ENCODE peak calls at places on chromosomes 5 and 9, in eight cellular contexts. One of them, this sample, is unnamed.

GRCh38 chr5:59236996-59237395 is 654.1 kb downstream of the RAB3C start:
- DNase-seq in WTC11: no peak
- DNase-seq in pancreas: no peak
- DNase-seq in mesothelial cell of epicardium: no peak
- DNase-seq in esophagus muscularis mucosa: no peak
- DNase-seq in activated B cell treated with CpG ODN at 0.5 μM for 24 hours: no peak
- DNase-seq in psoas muscle: no peak
- DNase-seq in kidney: no peak
- DNase-seq in this sample: no peak

GRCh38 chr5:134151723-134152122 is 25.0 kb downstream of the SKP1 start:
- DNase-seq in kidney: no peak
- DNase-seq in pancreas: no peak
- DNase-seq in mesothelial cell of epicardium: no peak
- DNase-seq in activated B cell treated with CpG ODN at 0.5 μM for 24 hours: no peak
- DNase-seq in esophagus muscularis mucosa: no peak
- DNase-seq in psoas muscle: no peak
- DNase-seq in WTC11: no peak
- DNase-seq in this sample: no peak

GRCh38 chr9:70438341-70438924 is 24.0 kb upstream of the KLF9 start:
- DNase-seq in pancreas: no peak
- DNase-seq in psoas muscle: peak
- DNase-seq in WTC11: no peak
- DNase-seq in kidney: peak
- DNase-seq in mesothelial cell of epicardium: no peak
- DNase-seq in activated B cell treated with CpG ODN at 0.5 μM for 24 hours: no peak
- DNase-seq in esophagus muscularis mucosa: no peak
- DNase-seq in this sample: no peak

GRCh38 chr5:71924325-71924724 is 182.9 kb upstream of the MAP1B start:
- DNase-seq in pancreas: no peak
- DNase-seq in kidney: no peak
- DNase-seq in mesothelial cell of epicardium: no peak
- DNase-seq in esophagus muscularis mucosa: peak
- DNase-seq in psoas muscle: no peak
- DNase-seq in activated B cell treated with CpG ODN at 0.5 μM for 24 hours: no peak
- DNase-seq in WTC11: no peak
- DNase-seq in this sample: no peak

GRCh38 chr9:111661150-111661801 is at the start of gene GNG10:
- DNase-seq in esophagus muscularis mucosa: no peak
- DNase-seq in activated B cell treated with CpG ODN at 0.5 μM for 24 hours: peak
- DNase-seq in kidney: peak
- DNase-seq in WTC11: peak
- DNase-seq in mesothelial cell of epicardium: peak
- DNase-seq in pancreas: peak
- DNase-seq in psoas muscle: peak
- DNase-seq in this sample: peak

GRCh38 chr9:77793909-77794308 is 145.8 kb upstream of the GNA14 start:
- DNase-seq in pancreas: no peak
- DNase-seq in psoas muscle: no peak
- DNase-seq in activated B cell treated with CpG ODN at 0.5 μM for 24 hours: no peak
- DNase-seq in WTC11: no peak
- DNase-seq in mesothelial cell of epicardium: no peak
- DNase-seq in esophagus muscularis mucosa: no peak
- DNase-seq in kidney: no peak
- DNase-seq in this sample: no peak

GRCh38 chr9:70000481-70000880 is 43.2 kb upstream of the MAMDC2 start:
- DNase-seq in pancreas: no peak
- DNase-seq in kidney: no peak
- DNase-seq in mesothelial cell of epicardium: no peak
- DNase-seq in esophagus muscularis mucosa: no peak
- DNase-seq in WTC11: no peak
- DNase-seq in psoas muscle: no peak
- DNase-seq in activated B cell treated with CpG ODN at 0.5 μM for 24 hours: no peak
- DNase-seq in this sample: no peak

GRCh38 chr5:176676361-176676824 is 29.1 kb downstream of the TSPAN17 start:
- DNase-seq in pancreas: no peak
- DNase-seq in WTC11: no peak
- DNase-seq in activated B cell treated with CpG ODN at 0.5 μM for 24 hours: no peak
- DNase-seq in mesothelial cell of epicardium: no peak
- DNase-seq in esophagus muscularis mucosa: no peak
- DNase-seq in psoas muscle: peak
- DNase-seq in kidney: peak
- DNase-seq in this sample: no peak

GRCh38 chr5:154857091-154857533 is 1.3 kb upstream of the CNOT8 start:
- DNase-seq in kidney: no peak
- DNase-seq in WTC11: no peak
- DNase-seq in esophagus muscularis mucosa: peak
- DNase-seq in activated B cell treated with CpG ODN at 0.5 μM for 24 hours: no peak
- DNase-seq in pancreas: no peak
- DNase-seq in mesothelial cell of epicardium: no peak
- DNase-seq in psoas muscle: no peak
- DNase-seq in this sample: no peak

GRCh38 chr5:154857534-154858250 is 735 bp upstream of the CNOT8 start:
- DNase-seq in psoas muscle: peak
- DNase-seq in esophagus muscularis mucosa: peak
- DNase-seq in pancreas: peak
- DNase-seq in mesothelial cell of epicardium: peak
- DNase-seq in WTC11: peak
- DNase-seq in kidney: peak
- DNase-seq in activated B cell treated with CpG ODN at 0.5 μM for 24 hours: peak
- DNase-seq in this sample: peak

GRCh38 chr5:154860123-154860522 is 1.7 kb downstream of the CNOT8 start:
- DNase-seq in esophagus muscularis mucosa: no peak
- DNase-seq in WTC11: no peak
- DNase-seq in activated B cell treated with CpG ODN at 0.5 μM for 24 hours: no peak
- DNase-seq in pancreas: no peak
- DNase-seq in psoas muscle: peak
- DNase-seq in mesothelial cell of epicardium: no peak
- DNase-seq in kidney: peak
- DNase-seq in this sample: no peak

GRCh38 chr5:154858972-154859950 is 834 bp downstream of the CNOT8 start:
- DNase-seq in pancreas: no peak
- DNase-seq in esophagus muscularis mucosa: no peak
- DNase-seq in activated B cell treated with CpG ODN at 0.5 μM for 24 hours: peak
- DNase-seq in psoas muscle: no peak
- DNase-seq in kidney: no peak
- DNase-seq in mesothelial cell of epicardium: no peak
- DNase-seq in WTC11: no peak
- DNase-seq in this sample: no peak

GRCh38 chr5:154858251-154858971 is at the start of gene CNOT8:
- DNase-seq in psoas muscle: peak
- DNase-seq in mesothelial cell of epicardium: peak
- DNase-seq in pancreas: peak
- DNase-seq in esophagus muscularis mucosa: peak
- DNase-seq in kidney: peak
- DNase-seq in WTC11: peak
- DNase-seq in activated B cell treated with CpG ODN at 0.5 μM for 24 hours: peak
- DNase-seq in this sample: peak
- TF ChIP-seq CTCF in psoas muscle: no peak
- TF ChIP-seq CTCF in mesothelial cell of epicardium: no peak
- TF ChIP-seq CTCF in pancreas: no peak
- TF ChIP-seq CTCF in esophagus muscularis mucosa: no peak
- TF ChIP-seq CTCF in kidney: no peak
- TF ChIP-seq CTCF in WTC11: no peak
- TF ChIP-seq CTCF in activated B cell treated with CpG ODN at 0.5 μM for 24 hours: no peak
- TF ChIP-seq CTCF in this sample: no peak

GRCh38 chr5:139795074-139796001 is at the start of gene PSD2:
- DNase-seq in mesothelial cell of epicardium: no peak
- DNase-seq in WTC11: peak
- DNase-seq in pancreas: peak
- DNase-seq in kidney: no peak
- DNase-seq in esophagus muscularis mucosa: no peak
- DNase-seq in psoas muscle: peak
- DNase-seq in activated B cell treated with CpG ODN at 0.5 μM for 24 hours: no peak
- DNase-seq in this sample: no peak

GRCh38 chr5:139797335-139797734 is 1.7 kb downstream of the PSD2 start:
- DNase-seq in mesothelial cell of epicardium: no peak
- DNase-seq in esophagus muscularis mucosa: no peak
- DNase-seq in kidney: no peak
- DNase-seq in pancreas: no peak
- DNase-seq in psoas muscle: peak
- DNase-seq in WTC11: no peak
- DNase-seq in activated B cell treated with CpG ODN at 0.5 μM for 24 hours: no peak
- DNase-seq in this sample: no peak

GRCh38 chr5:139796061-139796806 is 626 bp downstream of the PSD2 start:
- DNase-seq in esophagus muscularis mucosa: no peak
- DNase-seq in mesothelial cell of epicardium: no peak
- DNase-seq in pancreas: peak
- DNase-seq in activated B cell treated with CpG ODN at 0.5 μM for 24 hours: no peak
- DNase-seq in WTC11: peak
- DNase-seq in psoas muscle: peak
- DNase-seq in kidney: no peak
- DNase-seq in this sample: no peak

GRCh38 chr5:139792218-139792617 is 3.4 kb upstream of the PSD2 start:
- DNase-seq in activated B cell treated with CpG ODN at 0.5 μM for 24 hours: no peak
- DNase-seq in kidney: no peak
- DNase-seq in WTC11: no peak
- DNase-seq in pancreas: no peak
- DNase-seq in mesothelial cell of epicardium: no peak
- DNase-seq in psoas muscle: peak
- DNase-seq in esophagus muscularis mucosa: no peak
- DNase-seq in this sample: no peak

DNA sequence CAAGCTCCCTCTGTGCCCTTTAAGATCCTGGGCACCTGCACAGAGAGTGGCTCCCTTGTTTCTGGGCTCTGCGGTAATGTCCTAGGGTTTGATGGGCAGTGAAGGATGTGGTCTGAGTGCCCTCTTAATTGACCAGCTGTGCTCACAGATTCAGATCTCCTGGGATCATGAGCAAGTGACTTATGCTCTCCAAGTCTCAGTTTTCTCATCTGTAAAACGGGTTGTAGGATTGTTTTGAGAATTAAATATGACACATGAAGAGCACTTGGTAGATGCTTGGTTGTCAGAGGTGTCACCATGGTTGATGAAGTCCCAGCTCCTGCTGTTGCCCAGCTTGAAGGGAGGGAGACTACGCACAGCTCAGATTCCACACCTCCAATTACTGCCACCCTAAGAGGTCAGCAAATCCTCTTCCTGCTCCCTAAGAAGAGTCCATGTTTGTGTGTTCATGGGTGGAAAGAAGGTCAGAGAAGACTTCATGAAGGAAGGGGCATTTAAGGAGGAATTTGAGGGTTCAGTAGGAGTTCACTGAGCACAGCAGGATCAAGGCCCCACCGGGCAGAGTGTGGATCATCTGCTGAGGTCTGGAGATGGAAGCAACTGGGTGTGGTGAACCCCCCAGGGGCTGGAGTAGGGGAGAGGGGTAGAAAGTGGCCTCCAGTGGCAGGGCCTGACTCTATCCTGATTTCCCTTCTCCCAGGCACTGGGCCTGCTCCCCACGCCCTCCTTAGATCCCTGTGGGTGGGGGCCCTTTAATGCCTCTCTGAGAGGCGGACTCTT is 1.4 kb upstream of the PSD2 start:
- DNase-seq in WTC11: no peak
- DNase-seq in mesothelial cell of epicardium: no peak
- DNase-seq in kidney: no peak
- DNase-seq in psoas muscle: no peak
- DNase-seq in activated B cell treated with CpG ODN at 0.5 μM for 24 hours: no peak
- DNase-seq in esophagus muscularis mucosa: no peak
- DNase-seq in pancreas: no peak
- DNase-seq in this sample: no peak
- TF ChIP-seq CTCF in WTC11: no peak
- TF ChIP-seq CTCF in mesothelial cell of epicardium: no peak
- TF ChIP-seq CTCF in kidney: no peak
- TF ChIP-seq CTCF in psoas muscle: no peak
- TF ChIP-seq CTCF in activated B cell treated with CpG ODN at 0.5 μM for 24 hours: no peak
- TF ChIP-seq CTCF in esophagus muscularis mucosa: no peak
- TF ChIP-seq CTCF in pancreas: no peak
- TF ChIP-seq CTCF in this sample: no peak

GRCh38 chr5:139273322-139273571 is 20.3 kb upstream of the MATR3 start:
- DNase-seq in esophagus muscularis mucosa: no peak
- DNase-seq in pancreas: no peak
- DNase-seq in psoas muscle: no peak
- DNase-seq in WTC11: no peak
- DNase-seq in mesothelial cell of epicardium: no peak
- DNase-seq in kidney: no peak
- DNase-seq in activated B cell treated with CpG ODN at 0.5 μM for 24 hours: no peak
- DNase-seq in this sample: no peak

GRCh38 chr5:139271201-139272027 is 22.1 kb upstream of the MATR3 start:
- DNase-seq in mesothelial cell of epicardium: no peak
- DNase-seq in kidney: no peak
- DNase-seq in WTC11: no peak
- DNase-seq in activated B cell treated with CpG ODN at 0.5 μM for 24 hours: no peak
- DNase-seq in esophagus muscularis mucosa: no peak
- DNase-seq in pancreas: no peak
- DNase-seq in psoas muscle: no peak
- DNase-seq in this sample: no peak

GRCh38 chr5:139267481-139267880 is 26.1 kb upstream of the MATR3 start:
- DNase-seq in kidney: no peak
- DNase-seq in pancreas: no peak
- DNase-seq in WTC11: no peak
- DNase-seq in activated B cell treated with CpG ODN at 0.5 μM for 24 hours: no peak
- DNase-seq in psoas muscle: no peak
- DNase-seq in esophagus muscularis mucosa: no peak
- DNase-seq in mesothelial cell of epicardium: no peak
- DNase-seq in this sample: no peak

GRCh38 chr5:139272471-139273321 is 20.8 kb upstream of the MATR3 start:
- DNase-seq in esophagus muscularis mucosa: no peak
- DNase-seq in kidney: no peak
- DNase-seq in psoas muscle: no peak
- DNase-seq in pancreas: no peak
- DNase-seq in activated B cell treated with CpG ODN at 0.5 μM for 24 hours: no peak
- DNase-seq in WTC11: no peak
- DNase-seq in mesothelial cell of epicardium: no peak
- DNase-seq in this sample: no peak

DNA sequence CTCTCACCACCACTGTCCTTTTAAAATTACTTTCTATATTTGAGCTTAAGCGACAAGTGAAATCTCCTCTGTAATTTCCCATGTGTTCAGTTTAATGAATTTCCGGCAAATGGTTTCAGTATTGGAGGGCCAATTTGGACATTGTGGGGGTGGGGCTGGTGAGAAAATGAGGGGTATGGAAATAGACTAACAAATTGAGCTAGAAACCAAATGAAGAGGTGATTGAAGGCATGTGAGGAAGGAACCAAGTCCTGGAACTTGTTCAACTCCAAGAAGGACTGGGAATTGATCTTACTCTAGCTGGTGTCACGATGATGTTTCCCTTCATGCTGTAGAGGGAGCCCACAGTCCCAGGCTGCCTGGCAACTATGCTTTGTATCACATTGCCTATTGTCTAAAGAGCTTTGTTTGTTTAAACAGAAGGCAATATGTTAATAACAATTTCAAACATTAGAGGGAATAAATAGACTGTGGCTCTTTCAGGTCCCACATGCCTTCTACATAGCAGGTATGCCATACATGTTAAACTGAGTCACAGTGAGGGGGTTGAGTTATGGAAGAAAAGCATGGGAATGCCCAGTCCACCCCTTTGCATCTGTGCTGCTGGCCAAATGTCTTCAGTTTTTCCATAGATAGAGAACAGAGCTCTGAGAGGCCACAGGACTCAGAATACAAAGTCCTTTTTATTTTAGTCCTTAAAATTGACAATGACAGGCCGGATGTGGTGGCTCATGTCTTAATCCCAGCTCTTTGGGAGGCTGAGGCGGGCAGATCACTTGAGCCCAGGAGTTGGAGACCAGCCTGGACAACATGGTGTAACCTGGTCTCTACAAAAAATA is 25.0 kb upstream of the MATR3 start:
- DNase-seq in esophagus muscularis mucosa: no peak
- DNase-seq in mesothelial cell of epicardium: no peak
- DNase-seq in kidney: no peak
- DNase-seq in WTC11: no peak
- DNase-seq in psoas muscle: no peak
- DNase-seq in pancreas: no peak
- DNase-seq in activated B cell treated with CpG ODN at 0.5 μM for 24 hours: no peak
- DNase-seq in this sample: no peak
- TF ChIP-seq CTCF in esophagus muscularis mucosa: no peak
- TF ChIP-seq CTCF in mesothelial cell of epicardium: no peak
- TF ChIP-seq CTCF in kidney: no peak
- TF ChIP-seq CTCF in WTC11: no peak
- TF ChIP-seq CTCF in psoas muscle: no peak
- TF ChIP-seq CTCF in pancreas: no peak
- TF ChIP-seq CTCF in activated B cell treated with CpG ODN at 0.5 μM for 24 hours: no peak
- TF ChIP-seq CTCF in this sample: no peak

DNA sequence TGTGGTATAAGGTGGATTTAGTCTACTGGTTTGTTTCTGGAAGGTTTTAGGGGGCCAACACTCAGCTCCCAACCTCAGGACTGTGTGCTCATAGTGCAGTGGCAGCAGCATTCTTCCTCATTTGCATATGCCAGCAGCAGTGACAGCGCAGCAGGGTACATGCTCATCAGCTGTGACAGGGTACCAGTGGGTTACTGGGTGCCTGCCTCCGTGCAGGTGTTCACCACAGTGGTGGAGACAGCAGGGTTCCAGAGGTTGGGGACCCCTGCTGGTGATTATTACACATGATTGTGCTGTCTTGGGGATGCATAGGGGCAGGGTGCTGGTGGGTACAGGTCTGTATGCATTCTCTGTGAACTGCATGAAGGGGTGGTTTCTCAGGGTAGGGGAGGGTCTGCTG is 45.5 kb upstream of the IFNE start:
- DNase-seq in activated B cell treated with CpG ODN at 0.5 μM for 24 hours: no peak
- DNase-seq in kidney: peak
- DNase-seq in WTC11: no peak
- DNase-seq in psoas muscle: no peak
- DNase-seq in pancreas: no peak
- DNase-seq in mesothelial cell of epicardium: no peak
- DNase-seq in esophagus muscularis mucosa: no peak
- DNase-seq in this sample: no peak
- TF ChIP-seq CTCF in activated B cell treated with CpG ODN at 0.5 μM for 24 hours: no peak
- TF ChIP-seq CTCF in kidney: no peak
- TF ChIP-seq CTCF in WTC11: no peak
- TF ChIP-seq CTCF in psoas muscle: no peak
- TF ChIP-seq CTCF in pancreas: no peak
- TF ChIP-seq CTCF in mesothelial cell of epicardium: no peak
- TF ChIP-seq CTCF in esophagus muscularis mucosa: no peak
- TF ChIP-seq CTCF in this sample: no peak